ENCODE peak calls at places on chromosome 13, in five cellular contexts. J is stimulated activated CD4-positive, alpha-beta T cell treated with anti-CD3 and anti-CD28 coated beads, Interleukin-2, amount 100 ng/mL, for 48 hours; P is HFFc6; W is LHCN-M2; V is T-cell. G is an unnamed sample.
A peak's percentile ranks its signal among the peaks of the same experiment; 100 is the strongest.

GRCh38 chr13:94065741-94066140 is 413.7 kb downstream of the DCT start:
- DNase-seq in J (no peak), P (peak; percentile 48), W (no peak), V (no peak), G (no peak)

GRCh38 chr13:32056316-32056715 is 24.7 kb downstream of the FRY start:
- DNase-seq in J (no peak), P (no peak), W (no peak), V (no peak), G (no peak)

GRCh38 chr13:94073006-94073744 is 406.3 kb downstream of the DCT start:
- DNase-seq in J (no peak), P (peak; percentile 76), W (peak; percentile 77), V (no peak), G (no peak)

GRCh38 chr13:106835477-106835876 is 267.5 kb upstream of the ARGLU1 start:
- DNase-seq in J (no peak), P (no peak), W (no peak), V (no peak), G (no peak)

GRCh38 chr13:46844431-46844830 is 47.5 kb upstream of the ESD start:
- DNase-seq in J (no peak), P (no peak), W (no peak), V (no peak), G (no peak)

GRCh38 chr13:36001561-36001960 is 129.6 kb downstream of the DCLK1 start:
- DNase-seq in J (no peak), P (no peak), W (no peak), V (no peak), G (no peak)

GRCh38 chr13:34701919-34702318 is 240.2 kb upstream of the NBEA start:
- DNase-seq in J (no peak), P (no peak), W (no peak), V (no peak), G (no peak)

GRCh38 chr13:30049692-30050091 is 199.3 kb upstream of the UBL3 start:
- DNase-seq in J (no peak), P (peak; percentile 44), W (no peak), V (no peak), G (no peak)

GRCh38 chr13:24511019-24511823 is 1.4 kb downstream of the PARP4 start:
- DNase-seq in J (peak; percentile 61), P (peak; percentile 87), W (peak; percentile 73), V (peak; percentile 34), G (peak; percentile 82)

GRCh38 chr13:93843082-93843481 is 616.5 kb downstream of the GPC6 start:
- DNase-seq in J (no peak), P (no peak), W (no peak), V (no peak), G (no peak)

G was measured in natural killer cell treated with Interleukin-12 subunit alpha and Interleukin-12 subunit beta and Interleukin-15 and Interleukin-18, amount 100 ng/mL, for 72 hours.